ENCODE peak calls at places on chromosomes 5 and 9, in seven cellular contexts. One of them, this sample, is unnamed.

GRCh38 chr9:18017136-18017535 is 438.3 kb downstream of the SH3GL2 start:
- DNase-seq in keratinocyte: no peak
- DNase-seq in fibroblast of pulmonary artery: no peak
- DNase-seq in lung: no peak
- DNase-seq in tibial artery: no peak
- DNase-seq in mammary epithelial cell: no peak
- DNase-seq in H1: no peak
- DNase-seq in this sample: no peak

GRCh38 chr9:108217601-108218190 is 638.1 kb downstream of the ACTL7B start:
- DNase-seq in H1: no peak
- DNase-seq in lung: no peak
- DNase-seq in mammary epithelial cell: no peak
- DNase-seq in fibroblast of pulmonary artery: no peak
- DNase-seq in keratinocyte: no peak
- DNase-seq in tibial artery: no peak
- DNase-seq in this sample: no peak

GRCh38 chr9:73038613-73039012 is 85.8 kb upstream of the ALDH1A1 start:
- DNase-seq in keratinocyte: no peak
- DNase-seq in fibroblast of pulmonary artery: peak; percentile 58
- DNase-seq in lung: peak; percentile 31
- DNase-seq in mammary epithelial cell: peak; percentile 1
- DNase-seq in tibial artery: peak; percentile 80
- DNase-seq in H1: no peak
- DNase-seq in this sample: no peak

GRCh38 chr5:130871346-130872086 is 293.5 kb downstream of the HINT1 start:
- DNase-seq in lung: no peak
- DNase-seq in fibroblast of pulmonary artery: peak; percentile 34
- DNase-seq in keratinocyte: no peak
- DNase-seq in mammary epithelial cell: peak; percentile 17
- DNase-seq in tibial artery: no peak
- DNase-seq in H1: peak; percentile 52
- DNase-seq in this sample: peak; percentile 51

GRCh38 chr5:123454236-123454911 is 31.2 kb upstream of the CEP120 start:
- DNase-seq in fibroblast of pulmonary artery: peak; percentile 34
- DNase-seq in keratinocyte: no peak
- DNase-seq in mammary epithelial cell: peak; percentile 12
- DNase-seq in tibial artery: no peak
- DNase-seq in lung: no peak
- DNase-seq in H1: no peak
- DNase-seq in this sample: no peak

GRCh38 chr5:78113689-78114088 is 180.8 kb downstream of the AP3B1 start:
- DNase-seq in mammary epithelial cell: no peak
- DNase-seq in tibial artery: no peak
- DNase-seq in lung: no peak
- DNase-seq in fibroblast of pulmonary artery: no peak
- DNase-seq in keratinocyte: no peak
- DNase-seq in H1: no peak
- DNase-seq in this sample: peak; percentile 39

GRCh38 chr9:88580961-88581360 is 46.0 kb downstream of the NXNL2 start:
- DNase-seq in mammary epithelial cell: no peak
- DNase-seq in tibial artery: no peak
- DNase-seq in H1: no peak
- DNase-seq in lung: no peak
- DNase-seq in keratinocyte: no peak
- DNase-seq in fibroblast of pulmonary artery: no peak
- DNase-seq in this sample: no peak

GRCh38 chr5:60597570-60597969 is 102.4 kb downstream of the DEPDC1B start:
- DNase-seq in H1: no peak
- DNase-seq in lung: no peak
- DNase-seq in fibroblast of pulmonary artery: no peak
- DNase-seq in tibial artery: no peak
- DNase-seq in keratinocyte: no peak
- DNase-seq in mammary epithelial cell: no peak
- DNase-seq in this sample: peak; percentile 76

GRCh38 chr5:41600738-41601137 is 90.3 kb upstream of the PLCXD3 start:
- DNase-seq in keratinocyte: no peak
- DNase-seq in mammary epithelial cell: no peak
- DNase-seq in fibroblast of pulmonary artery: no peak
- DNase-seq in lung: no peak
- DNase-seq in H1: no peak
- DNase-seq in tibial artery: no peak
- DNase-seq in this sample: no peak
- H3K4me3 ChIP-seq in keratinocyte: no peak overlapping the region
- H3K4me3 ChIP-seq in mammary epithelial cell: no peak overlapping the region
- H3K4me3 ChIP-seq in fibroblast of pulmonary artery: no peak overlapping the region
- H3K4me3 ChIP-seq in lung: no peak overlapping the region
- H3K4me3 ChIP-seq in H1: no peak overlapping the region
- H3K4me3 ChIP-seq in tibial artery: no peak overlapping the region
- H3K4me3 ChIP-seq in this sample: no peak overlapping the region

DNA sequence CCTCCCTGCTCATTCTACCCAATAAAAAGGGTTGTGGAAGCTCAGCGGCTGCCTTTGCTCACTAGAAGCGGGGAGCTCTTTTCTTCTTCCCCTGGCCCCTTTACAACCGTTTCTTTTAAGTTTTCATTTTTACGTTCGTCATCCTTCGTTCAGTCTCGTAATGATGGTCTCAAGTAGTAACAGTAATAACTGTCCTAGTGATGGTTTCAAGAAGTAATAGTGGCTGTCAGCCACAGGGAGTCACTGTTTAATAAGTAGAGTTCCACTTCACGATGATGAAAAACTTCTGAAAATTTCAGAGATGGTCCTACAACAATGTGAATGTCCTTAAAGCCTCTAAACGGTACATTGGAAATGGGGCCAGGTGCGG is 6.2 kb downstream of the UGT3A2 start:
- DNase-seq in H1: no peak
- DNase-seq in mammary epithelial cell: no peak
- DNase-seq in keratinocyte: no peak
- DNase-seq in fibroblast of pulmonary artery: no peak
- DNase-seq in tibial artery: no peak
- DNase-seq in lung: no peak
- DNase-seq in this sample: peak; percentile 44
- TF ChIP-seq CTCF in H1: peak; percentile 39
- TF ChIP-seq CTCF in mammary epithelial cell: peak; percentile 6
- TF ChIP-seq CTCF in keratinocyte: no peak
- TF ChIP-seq CTCF in fibroblast of pulmonary artery: no peak
- TF ChIP-seq CTCF in tibial artery: no peak
- TF ChIP-seq CTCF in lung: no peak
- TF ChIP-seq CTCF in this sample: peak; percentile 21

GRCh38 chr5:145999208-145999607 is 62.8 kb downstream of the SH3RF2 start:
- DNase-seq in mammary epithelial cell: no peak
- DNase-seq in H1: no peak
- DNase-seq in keratinocyte: no peak
- DNase-seq in lung: no peak
- DNase-seq in fibroblast of pulmonary artery: no peak
- DNase-seq in tibial artery: no peak
- DNase-seq in this sample: no peak
- H3K4me3 ChIP-seq in mammary epithelial cell: no peak overlapping the region
- H3K4me3 ChIP-seq in H1: no peak overlapping the region
- H3K4me3 ChIP-seq in keratinocyte: no peak overlapping the region
- H3K4me3 ChIP-seq in lung: no peak overlapping the region
- H3K4me3 ChIP-seq in fibroblast of pulmonary artery: no peak overlapping the region
- H3K4me3 ChIP-seq in tibial artery: no peak overlapping the region
- H3K4me3 ChIP-seq in this sample: no peak overlapping the region

GRCh38 chr5:38666668-38667498 is 110.4 kb upstream of the LIFR start:
- DNase-seq in mammary epithelial cell: no peak
- DNase-seq in H1: peak; percentile 48
- DNase-seq in keratinocyte: no peak
- DNase-seq in lung: peak; percentile 57
- DNase-seq in fibroblast of pulmonary artery: peak; percentile 72
- DNase-seq in tibial artery: peak; percentile 85
- DNase-seq in this sample: peak; percentile 14
- TF ChIP-seq CTCF in mammary epithelial cell: peak; percentile 63
- TF ChIP-seq CTCF in H1: peak; percentile 67
- TF ChIP-seq CTCF in keratinocyte: peak; percentile 76
- TF ChIP-seq CTCF in lung: peak; percentile 38
- TF ChIP-seq CTCF in fibroblast of pulmonary artery: peak; percentile 85
- TF ChIP-seq CTCF in tibial artery: peak; percentile 74
- TF ChIP-seq CTCF in this sample: peak; percentile 42

GRCh38 chr5:19865336-19866087 is 122.5 kb downstream of the CDH18 start:
- DNase-seq in keratinocyte: no peak
- DNase-seq in H1: no peak
- DNase-seq in mammary epithelial cell: no peak
- DNase-seq in lung: no peak
- DNase-seq in fibroblast of pulmonary artery: no peak
- DNase-seq in tibial artery: no peak
- DNase-seq in this sample: no peak
- H3K4me3 ChIP-seq in keratinocyte: peak overlapping the region; percentile 34
- H3K4me3 ChIP-seq in H1: no peak overlapping the region
- H3K4me3 ChIP-seq in mammary epithelial cell: peak overlapping the region; percentile 24
- H3K4me3 ChIP-seq in lung: no peak overlapping the region
- H3K4me3 ChIP-seq in fibroblast of pulmonary artery: no peak overlapping the region
- H3K4me3 ChIP-seq in tibial artery: no peak overlapping the region
- H3K4me3 ChIP-seq in this sample: no peak overlapping the region

GRCh38 chr9:32069969-32070368 is 314.5 kb upstream of the ACO1 start:
- DNase-seq in mammary epithelial cell: no peak
- DNase-seq in tibial artery: no peak
- DNase-seq in fibroblast of pulmonary artery: no peak
- DNase-seq in H1: no peak
- DNase-seq in lung: no peak
- DNase-seq in keratinocyte: no peak
- DNase-seq in this sample: no peak
- TF ChIP-seq CTCF in mammary epithelial cell: no peak
- TF ChIP-seq CTCF in tibial artery: no peak
- TF ChIP-seq CTCF in fibroblast of pulmonary artery: no peak
- TF ChIP-seq CTCF in H1: no peak
- TF ChIP-seq CTCF in lung: no peak
- TF ChIP-seq CTCF in keratinocyte: no peak
- TF ChIP-seq CTCF in this sample: no peak

GRCh38 chr5:137751869-137752491 is 2.2 kb downstream of the HNRNPA0 start:
- DNase-seq in tibial artery: no peak
- DNase-seq in keratinocyte: no peak
- DNase-seq in lung: no peak
- DNase-seq in H1: no peak
- DNase-seq in fibroblast of pulmonary artery: peak; percentile 88
- DNase-seq in mammary epithelial cell: peak; percentile 57
- DNase-seq in this sample: peak; percentile 51

GRCh38 chr5:137753227-137753985 is 757 bp downstream of the HNRNPA0 start:
- DNase-seq in mammary epithelial cell: no peak
- DNase-seq in lung: peak; percentile 39
- DNase-seq in H1: no peak
- DNase-seq in tibial artery: peak; percentile 85
- DNase-seq in keratinocyte: no peak
- DNase-seq in fibroblast of pulmonary artery: no peak
- DNase-seq in this sample: peak; percentile 45

GRCh38 chr5:137752873-137753226 is 1.3 kb downstream of the HNRNPA0 start:
- DNase-seq in fibroblast of pulmonary artery: no peak
- DNase-seq in H1: peak; percentile 55
- DNase-seq in keratinocyte: no peak
- DNase-seq in lung: peak; percentile 34
- DNase-seq in tibial artery: no peak
- DNase-seq in mammary epithelial cell: peak; percentile 11
- DNase-seq in this sample: no peak

GRCh38 chr5:137747848-137748247 is 6.3 kb downstream of the HNRNPA0 start:
- DNase-seq in mammary epithelial cell: no peak
- DNase-seq in lung: no peak
- DNase-seq in fibroblast of pulmonary artery: no peak
- DNase-seq in keratinocyte: no peak
- DNase-seq in tibial artery: no peak
- DNase-seq in H1: no peak
- DNase-seq in this sample: no peak

GRCh38 chr5:137750436-137750835 is 3.7 kb downstream of the HNRNPA0 start:
- DNase-seq in fibroblast of pulmonary artery: no peak
- DNase-seq in mammary epithelial cell: no peak
- DNase-seq in lung: no peak
- DNase-seq in H1: no peak
- DNase-seq in tibial artery: no peak
- DNase-seq in keratinocyte: no peak
- DNase-seq in this sample: no peak
- H3K4me3 ChIP-seq in fibroblast of pulmonary artery: no peak overlapping the region
- H3K4me3 ChIP-seq in mammary epithelial cell: no peak overlapping the region
- H3K4me3 ChIP-seq in lung: no peak overlapping the region
- H3K4me3 ChIP-seq in H1: no peak overlapping the region
- H3K4me3 ChIP-seq in tibial artery: no peak overlapping the region
- H3K4me3 ChIP-seq in keratinocyte: no peak overlapping the region
- H3K4me3 ChIP-seq in this sample: no peak overlapping the region

GRCh38 chr5:109689740-109690455 is at the start of gene MAN2A1:
- DNase-seq in keratinocyte: no peak
- DNase-seq in fibroblast of pulmonary artery: peak; percentile 71
- DNase-seq in mammary epithelial cell: peak; percentile 78
- DNase-seq in lung: peak; percentile 76
- DNase-seq in tibial artery: peak; percentile 90
- DNase-seq in H1: peak; percentile 78
- DNase-seq in this sample: peak; percentile 88
- TF ChIP-seq CTCF in keratinocyte: no peak
- TF ChIP-seq CTCF in fibroblast of pulmonary artery: peak; percentile 3
- TF ChIP-seq CTCF in mammary epithelial cell: no peak
- TF ChIP-seq CTCF in lung: no peak
- TF ChIP-seq CTCF in tibial artery: no peak
- TF ChIP-seq CTCF in H1: no peak
- TF ChIP-seq CTCF in this sample: no peak

GRCh38 chr9:16515207-16515606 is 355.3 kb downstream of the BNC2 start:
- DNase-seq in keratinocyte: no peak
- DNase-seq in fibroblast of pulmonary artery: no peak
- DNase-seq in lung: no peak
- DNase-seq in H1: no peak
- DNase-seq in tibial artery: no peak
- DNase-seq in mammary epithelial cell: no peak
- DNase-seq in this sample: no peak
- H3K4me3 ChIP-seq in keratinocyte: no peak overlapping the region
- H3K4me3 ChIP-seq in fibroblast of pulmonary artery: no peak overlapping the region
- H3K4me3 ChIP-seq in lung: no peak overlapping the region
- H3K4me3 ChIP-seq in H1: no peak overlapping the region
- H3K4me3 ChIP-seq in tibial artery: no peak overlapping the region
- H3K4me3 ChIP-seq in mammary epithelial cell: no peak overlapping the region
- H3K4me3 ChIP-seq in this sample: no peak overlapping the region

GRCh38 chr9:91986248-91986647 is 36.2 kb upstream of the ROR2 start:
- DNase-seq in lung: no peak
- DNase-seq in fibroblast of pulmonary artery: no peak
- DNase-seq in tibial artery: no peak
- DNase-seq in mammary epithelial cell: no peak
- DNase-seq in H1: no peak
- DNase-seq in keratinocyte: no peak
- DNase-seq in this sample: no peak
- TF ChIP-seq CTCF in lung: no peak
- TF ChIP-seq CTCF in fibroblast of pulmonary artery: no peak
- TF ChIP-seq CTCF in tibial artery: no peak
- TF ChIP-seq CTCF in mammary epithelial cell: no peak
- TF ChIP-seq CTCF in H1: no peak
- TF ChIP-seq CTCF in keratinocyte: no peak
- TF ChIP-seq CTCF in this sample: no peak

This sample was measured in GM12865.